ENCODE peak calls at places on chromosome 6, in four cellular contexts. D, J, A and L are unnamed samples.
A peak's percentile ranks its signal among the peaks of the same experiment; 100 is the strongest.

GRCh38 chr6:161094904-161095440 is 103.4 kb downstream of the MAP3K4 start:
- DNase-seq in D (no peak), J (no peak), A (no peak), L (no peak)

GRCh38 chr6:129766959-129767728 is 57.2 kb upstream of the ARHGAP18 start:
- DNase-seq in J (peak; percentile 82), A (peak; percentile 15), D (no peak), L (peak; percentile 37)

GRCh38 chr6:111113731-111114438 is 26.6 kb downstream of the SLC16A10 start:
- DNase-seq in J (peak; percentile 39), D (no peak), A (peak; percentile 16), L (peak; percentile 94)

GRCh38 chr6:160995271-160995670 is 3.7 kb downstream of the MAP3K4 start:
- DNase-seq in J (no peak), A (no peak), D (no peak), L (no peak)

GRCh38 chr6:23963137-23963536 is 162.9 kb upstream of the NRSN1 start:
- DNase-seq in D (no peak), A (no peak), J (no peak), L (no peak)

GRCh38 chr6:73579389-73579788 is 58.6 kb upstream of the EEF1A1 start:
- DNase-seq in A (peak; percentile 19), J (no peak), D (no peak), L (peak; percentile 42)

GRCh38 chr6:44782198-44782597 is 394.7 kb downstream of the CDC5L start:
- DNase-seq in D (no peak), A (no peak), J (no peak), L (no peak)

GRCh38 chr6:107113460-107114212 is 1.7 kb downstream of the BEND3 start:
- DNase-seq in A (no peak), J (no peak), D (peak; percentile 56), L (peak; percentile 30)

GRCh38 chr6:170295519-170296422 is 4.9 kb upstream of the DLL1 start:
- DNase-seq in J (peak; percentile 60), D (no peak), A (peak; percentile 42), L (no peak)

GRCh38 chr6:9126845-9127560 is 691.7 kb upstream of the SLC35B3 start:
- DNase-seq in D (no peak), A (no peak), J (no peak), L (peak; percentile 69)

GRCh38 chr6:1575213-1576041 is 34.3 kb upstream of the FOXC1 start:
- DNase-seq in J (peak; percentile 30), A (peak; percentile 36), D (no peak), L (no peak)

GRCh38 chr6:37279366-37280134 is 21.6 kb upstream of the TMEM217 start:
- DNase-seq in A (no peak), D (no peak), J (no peak), L (no peak)

GRCh38 chr6:16345449-16346330 is 107.3 kb downstream of the GMPR start:
- DNase-seq in J (no peak), A (no peak), D (no peak), L (no peak)

GRCh38 chr6:160121981-160122380 is 366 bp downstream of the SLC22A1 start:
- DNase-seq in D (no peak), A (no peak), J (no peak), L (no peak)

GRCh38 chr6:153511896-153512496 is 380.9 kb upstream of the RGS17 start:
- DNase-seq in A (no peak), J (peak; percentile 36), D (no peak), L (no peak)

GRCh38 chr6:108592371-108593337 is 31.9 kb downstream of the FOXO3 start:
- DNase-seq in D (peak; percentile 40), A (no peak), J (no peak), L (no peak)

GRCh38 chr6:41488392-41489129 is 57.6 kb upstream of the FOXP4 start:
- DNase-seq in A (no peak), J (peak; percentile 79), D (no peak), L (no peak)

GRCh38 chr6:18147160-18147559 is 7.7 kb downstream of the TPMT start:
- DNase-seq in J (no peak), D (peak; percentile 37), A (no peak), L (no peak)
- H3K4me3 ChIP-seq in J (no peak overlapping the region), D (no peak overlapping the region), A (no peak overlapping the region), L (no peak overlapping the region)

DNA sequence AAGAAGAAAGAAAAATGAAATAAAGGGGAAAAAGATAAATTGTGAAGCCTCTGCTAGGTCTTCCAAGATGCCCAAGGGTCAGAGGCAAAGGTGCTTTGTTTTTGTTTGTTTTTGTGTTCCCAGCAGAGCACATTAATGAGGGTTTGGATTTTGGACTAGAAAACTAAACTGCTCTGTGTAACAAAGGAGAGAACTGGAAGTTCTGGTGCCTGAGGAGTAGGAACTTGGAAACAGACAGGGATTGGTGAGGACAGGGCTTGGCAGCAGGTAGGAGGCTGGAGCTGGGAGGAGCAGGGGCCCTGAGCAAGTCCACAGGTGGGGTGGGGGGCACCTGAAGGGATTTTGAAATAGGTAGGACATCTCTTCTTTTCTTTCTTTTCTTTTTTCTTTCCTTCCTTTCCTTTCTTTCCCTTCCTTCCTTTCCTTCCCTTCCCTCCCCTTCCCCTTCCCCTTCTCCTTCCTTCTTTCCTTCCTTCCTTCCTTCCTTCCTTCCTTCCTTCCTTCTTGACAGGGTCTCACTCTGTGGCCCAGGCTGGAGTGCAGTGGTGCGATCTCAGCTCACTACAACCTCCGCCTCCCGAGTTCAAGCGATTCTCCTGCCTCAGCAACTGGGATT is 15.3 kb upstream of the ABRACL start:
- DNase-seq in D (no peak), A (no peak), J (no peak), L (no peak)
- H3K27ac ChIP-seq in D (no peak overlapping the region), A (no peak overlapping the region), J (no peak overlapping the region), L (no peak overlapping the region)

GRCh38 chr6:164345856-164346496 is 931.5 kb downstream of the QKI start:
- DNase-seq in A (no peak), D (no peak), J (no peak), L (no peak)
- H3K4me3 ChIP-seq in A (no peak overlapping the region), D (no peak overlapping the region), J (no peak overlapping the region), L (no peak overlapping the region)

DNA sequence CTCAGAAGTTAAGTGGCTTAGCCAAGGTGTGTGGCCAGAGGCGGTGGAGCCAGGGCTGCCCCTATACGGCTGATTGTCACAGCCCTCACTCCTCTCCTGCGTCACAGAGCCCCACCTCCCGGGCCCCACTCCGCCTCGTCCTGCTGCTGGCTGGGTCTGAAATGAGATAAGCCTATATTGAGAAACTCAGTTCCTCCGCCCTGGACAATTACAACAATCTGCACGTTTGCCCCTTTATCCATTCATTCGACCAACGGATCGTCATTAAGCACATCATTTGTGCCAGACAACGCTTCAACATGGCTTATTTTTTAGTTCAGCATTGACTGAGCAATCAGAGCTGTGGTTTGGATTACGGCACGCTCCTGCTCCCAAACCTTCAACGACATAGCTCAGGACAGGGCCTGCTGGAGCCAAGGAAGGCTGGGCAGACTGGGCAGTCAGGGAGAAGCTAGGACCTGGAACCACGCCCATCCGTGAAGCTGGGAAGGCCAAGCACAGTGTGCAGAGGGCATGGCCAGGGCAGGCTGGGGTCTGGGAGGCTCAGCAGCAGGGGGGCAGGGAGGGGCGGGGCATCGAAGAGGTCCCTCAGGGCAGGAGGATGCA is 16.6 kb upstream of the EZR start:
- DNase-seq in A (peak; percentile 75), J (no peak), D (peak; percentile 76), L (no peak)
- H3K27ac ChIP-seq in A (peak overlapping the region; percentile 76), J (peak overlapping the region; percentile 64), D (peak overlapping the region; percentile 80), L (peak overlapping the region; percentile 52)

DNA sequence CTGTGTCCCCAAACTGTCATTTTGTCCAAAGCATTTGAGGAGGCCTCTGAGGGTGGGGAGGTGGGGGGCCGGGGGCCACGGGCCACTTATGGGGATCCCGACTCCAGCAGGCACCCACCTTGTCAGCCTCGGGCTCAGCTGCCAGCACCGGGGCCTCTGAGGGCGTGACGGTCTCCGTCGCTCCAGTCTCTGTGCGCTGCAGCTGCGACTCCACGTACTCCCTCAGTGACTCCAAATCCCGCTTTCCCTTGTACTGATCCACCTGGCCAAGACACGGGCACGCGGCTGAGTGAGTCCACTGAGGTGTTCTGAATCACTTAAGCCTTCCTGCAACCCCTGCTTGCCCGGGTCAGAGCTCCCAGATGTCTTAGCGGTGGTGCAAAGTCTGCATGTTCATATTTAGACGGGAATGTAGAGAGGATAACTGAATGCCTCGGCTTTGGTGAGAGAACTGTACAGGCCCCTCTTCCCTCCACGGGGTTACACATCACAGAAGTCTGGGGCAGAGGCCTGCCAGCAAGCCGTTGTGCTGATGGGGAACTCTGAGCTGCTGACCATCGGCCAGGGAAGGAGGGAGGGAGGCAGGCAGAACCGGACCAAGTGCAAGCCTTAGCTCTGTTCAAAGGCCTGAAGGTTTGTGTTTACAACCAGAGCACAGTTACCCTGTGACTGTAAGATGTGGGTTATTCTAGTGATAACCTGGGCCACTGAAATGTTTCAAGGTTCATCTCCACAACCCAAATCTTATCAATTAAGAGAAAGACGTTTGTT is 21.8 kb downstream of the TXNDC5 start:
- DNase-seq in A (no peak), J (no peak), D (no peak), L (no peak)
- H3K4me3 ChIP-seq in A (no peak overlapping the region), J (no peak overlapping the region), D (no peak overlapping the region), L (no peak overlapping the region)

GRCh38 chr6:43391448-43392031 is 22.1 kb upstream of the ZNF318 start:
- DNase-seq in J (no peak), D (no peak), A (no peak), L (no peak)
- H3K27ac ChIP-seq in J (peak overlapping the region; percentile 16), D (no peak overlapping the region), A (no peak overlapping the region), L (no peak overlapping the region)